ENCODE peak calls at places on chromosomes 2 and 18, in eight cellular contexts. W is posterior cingulate gyrus, R is heart right ventricle, P is Peyer's patch, T is spleen, Z is cardiac muscle cell, X is foreskin fibroblast, G is HS-5. H is an unnamed sample.

GRCh38 chr18:56479836-56480235 is 158.6 kb downstream of the TXNL1 start:
- DNase-seq in W (no peak), R (no peak), P (no peak), T (no peak), Z (no peak), X (no peak), G (no peak), H (no peak)

GRCh38 chr2:183248866-183249567 is 124.8 kb downstream of the NUP35 start:
- DNase-seq in W (no peak), R (no peak), P (no peak), T (no peak), Z (peak), X (peak), G (peak), H (no peak)

GRCh38 chr2:196453613-196454047 is 185.9 kb upstream of the CCDC150 start:
- DNase-seq in W (no peak), R (no peak), P (peak), T (no peak), Z (peak), X (peak), G (peak), H (no peak)

GRCh38 chr2:228827056-228827455 is 444.0 kb downstream of the PID1 start:
- DNase-seq in W (no peak), R (no peak), P (no peak), T (no peak), Z (no peak), X (peak), G (peak), H (no peak)

GRCh38 chr2:163207706-163208370 is 369.3 kb upstream of the KCNH7 start:
- DNase-seq in W (no peak), R (no peak), P (no peak), T (no peak), Z (no peak), X (no peak), G (no peak), H (no peak)

GRCh38 chr2:186459009-186459408 is 27.1 kb upstream of the ZC3H15 start:
- DNase-seq in W (no peak), R (no peak), P (no peak), T (no peak), Z (peak), X (no peak), G (no peak), H (no peak)

GRCh38 chr2:231605607-231606091 is 13.0 kb downstream of the TEX44 start:
- DNase-seq in W (peak), R (peak), P (no peak), T (peak), Z (no peak), X (no peak), G (no peak), H (no peak)

GRCh38 chr18:48949606-48950535 is 894 bp downstream of the SMAD7 start:
- DNase-seq in W (no peak), R (peak), P (peak), T (peak), Z (peak), X (no peak), G (no peak), H (no peak)

GRCh38 chr2:10217499-10217861 is 85.2 kb upstream of the HPCAL1 start:
- DNase-seq in W (no peak), R (no peak), P (no peak), T (peak), Z (no peak), X (no peak), G (no peak), H (no peak)

GRCh38 chr2:30361751-30362394 is 85.2 kb upstream of the LCLAT1 start:
- DNase-seq in W (no peak), R (no peak), P (no peak), T (no peak), Z (no peak), X (no peak), G (no peak), H (no peak)

GRCh38 chr18:73719611-73720010 is 428.0 kb downstream of the FBXO15 start:
- DNase-seq in W (no peak), R (no peak), P (no peak), T (no peak), Z (no peak), X (no peak), G (no peak), H (no peak)

GRCh38 chr2:58727977-58728656 is 487.0 kb upstream of the FANCL start:
- DNase-seq in W (no peak), R (no peak), P (no peak), T (no peak), Z (no peak), X (no peak), G (no peak), H (no peak)

GRCh38 chr2:1586251-1586945 is 157.9 kb downstream of the PXDN start:
- DNase-seq in W (no peak), R (no peak), P (no peak), T (peak), Z (no peak), X (no peak), G (no peak), H (no peak)

GRCh38 chr2:61536086-61536722 is 2.0 kb downstream of the XPO1 start:
- DNase-seq in W (no peak), R (peak), P (no peak), T (no peak), Z (peak), X (no peak), G (no peak), H (no peak)

GRCh38 chr2:9378433-9379371 is 44.6 kb downstream of the ITGB1BP1 start:
- DNase-seq in W (no peak), R (peak), P (no peak), T (no peak), Z (peak), X (peak), G (no peak), H (no peak)

GRCh38 chr2:54207666-54208195 is 48.3 kb downstream of the TSPYL6 start:
- DNase-seq in W (no peak), R (no peak), P (no peak), T (no peak), Z (peak), X (peak), G (no peak), H (no peak)

GRCh38 chr2:128409326-128410034 is 90.8 kb upstream of the HS6ST1 start:
- DNase-seq in W (no peak), R (no peak), P (no peak), T (peak), Z (no peak), X (no peak), G (no peak), H (no peak)

GRCh38 chr18:70195852-70196434 is 9.5 kb downstream of the RTTN start:
- DNase-seq in W (no peak), R (no peak), P (peak), T (no peak), Z (peak), X (peak), G (no peak), H (no peak)

GRCh38 chr2:187576906-187577305 is 22.7 kb upstream of the TFPI start:
- DNase-seq in W (no peak), R (no peak), P (no peak), T (no peak), Z (peak), X (no peak), G (no peak), H (no peak)

GRCh38 chr2:191835100-191835499 is 11.8 kb downstream of the CAVIN2 start:
- DNase-seq in W (no peak), R (no peak), P (no peak), T (no peak), Z (no peak), X (no peak), G (no peak), H (no peak)

GRCh38 chr2:216856666-216857065 is 3.2 kb downstream of the TNP1 start:
- DNase-seq in W (no peak), R (no peak), P (no peak), T (no peak), Z (no peak), X (no peak), G (no peak), H (no peak)

GRCh38 chr18:8705280-8705940 is at the start of gene MTCL1:
- DNase-seq in W (peak), R (no peak), P (peak), T (peak), Z (peak), X (peak), G (no peak), H (peak)

GRCh38 chr2:7338961-7339360 is 421.7 kb downstream of the RNF144A start:
- DNase-seq in W (no peak), R (no peak), P (no peak), T (no peak), Z (no peak), X (no peak), G (no peak), H (no peak)

GRCh38 chr2:149732001-149732685 is 144.6 kb upstream of the MMADHC start:
- DNase-seq in W (no peak), R (peak), P (no peak), T (no peak), Z (no peak), X (peak), G (peak), H (no peak)

GRCh38 chr18:3262234-3263171 is 570 bp downstream of the MYL12B start:
- DNase-seq in W (no peak), R (no peak), P (no peak), T (no peak), Z (peak), X (no peak), G (no peak), H (no peak)

GRCh38 chr2:240300261-240300821 is 135.1 kb upstream of the GPC1 start:
- DNase-seq in W (no peak), R (no peak), P (peak), T (peak), Z (no peak), X (no peak), G (no peak), H (no peak)